ENCODE peak calls at places on chromosomes 16 and 17, in four cellular contexts. T, F, U and W are unnamed samples.

GRCh38 chr17:614637-615546 is 99.7 kb downstream of the VPS53 start:
- DNase-seq in T (no peak), F (no peak), U (no peak), W (no peak)

GRCh38 chr17:40095944-40096791 is 4.2 kb downstream of the NR1D1 start:
- DNase-seq in T (peak; percentile 93), F (peak; percentile 70), U (no peak), W (peak; percentile 57)

GRCh38 chr17:77363821-77364361 is 223.1 kb downstream of the SEC14L1 start:
- DNase-seq in T (peak; percentile 70), F (no peak), U (no peak), W (no peak)

GRCh38 chr16:7501868-7502267 is 169.2 kb downstream of the RBFOX1 start:
- DNase-seq in T (no peak), F (no peak), U (no peak), W (no peak)

GRCh38 chr16:77273815-77274214 is 74.6 kb downstream of the SYCE1L start:
- DNase-seq in T (no peak), F (no peak), U (peak; percentile 84), W (no peak)

GRCh38 chr16:8867483-8868271 is 1.1 kb downstream of the CARHSP1 start:
- DNase-seq in T (peak; percentile 51), F (peak; percentile 57), U (no peak), W (peak; percentile 62)

GRCh38 chr17:77786740-77787505 is 171.6 kb upstream of the TNRC6C start:
- DNase-seq in T (no peak), F (no peak), U (no peak), W (no peak)

GRCh38 chr16:24738895-24739294 is 9.4 kb downstream of the TNRC6A start:
- DNase-seq in T (no peak), F (no peak), U (no peak), W (no peak)

GRCh38 chr17:68514809-68515208 is 2.6 kb downstream of the PRKAR1A start:
- DNase-seq in T (no peak), F (no peak), U (peak; percentile 94), W (no peak)

GRCh38 chr16:31695667-31696066 is 168.0 kb downstream of the AHSP start:
- DNase-seq in T (peak; percentile 75), F (no peak), U (no peak), W (no peak)

GRCh38 chr17:11898526-11899235 is 98.6 kb downstream of the ZNF18 start:
- DNase-seq in T (no peak), F (no peak), U (no peak), W (no peak)

GRCh38 chr17:21286771-21287702 is 2.5 kb downstream of the MAP2K3 start:
- DNase-seq in T (peak; percentile 57), F (no peak), U (no peak), W (peak; percentile 88)

GRCh38 chr17:28178800-28179199 is 136.3 kb downstream of the NLK start:
- DNase-seq in T (no peak), F (no peak), U (no peak), W (no peak)

GRCh38 chr16:69338557-69339288 is 641 bp downstream of the COG8 start:
- DNase-seq in T (no peak), F (no peak), U (no peak), W (no peak)

GRCh38 chr16:64893386-64893785 is 228.5 kb downstream of the CDH11 start:
- DNase-seq in T (no peak), F (peak; percentile 18), U (no peak), W (no peak)

GRCh38 chr16:11308493-11309283 is 27.6 kb upstream of the PRM1 start:
- DNase-seq in T (no peak), F (no peak), U (no peak), W (no peak)

GRCh38 chr16:72240949-72241348 is 69.0 kb upstream of the PMFBP1 start:
- DNase-seq in T (no peak), F (no peak), U (no peak), W (no peak)

GRCh38 chr16:31331141-31331764 is 23.7 kb upstream of the ITGAX start:
- DNase-seq in T (peak; percentile 69), F (no peak), U (no peak), W (no peak)

GRCh38 chr17:74860229-74860998 is 729 bp upstream of the GRIN2C start:
- DNase-seq in T (peak; percentile 41), F (no peak), U (no peak), W (no peak)

GRCh38 chr16:21283521-21284289 is 5.6 kb upstream of the CRYM start:
- DNase-seq in T (peak; percentile 5), F (peak; percentile 43), U (peak; percentile 40), W (peak; percentile 30)

GRCh38 chr17:4986951-4987766 is at the start of gene CAMTA2:
- DNase-seq in T (peak; percentile 92), F (peak; percentile 94), U (peak; percentile 55), W (peak; percentile 91)

GRCh38 chr16:10668322-10669045 is 26.2 kb downstream of the TEKT5 start:
- DNase-seq in T (peak; percentile 19), F (no peak), U (peak; percentile 19), W (peak; percentile 33)

GRCh38 chr17:79038545-79039135 is 14.7 kb downstream of the C1QTNF1 start:
- DNase-seq in T (no peak), F (no peak), U (peak; percentile 100), W (no peak)

GRCh38 chr17:9484789-9485188 is 90.8 kb downstream of the STX8 start:
- DNase-seq in T (no peak), F (no peak), U (no peak), W (no peak)

GRCh38 chr16:29959293-29959692 is 2.6 kb upstream of the TMEM219 start:
- DNase-seq in T (no peak), F (no peak), U (no peak), W (no peak)

GRCh38 chr17:2388705-2389099 is 12.2 kb downstream of the MNT start:
- DNase-seq in T (no peak), F (no peak), U (no peak), W (no peak)

GRCh38 chr16:84245933-84246678 is 6.3 kb upstream of the KCNG4 start:
- DNase-seq in T (no peak), F (no peak), U (no peak), W (no peak)

GRCh38 chr17:80936218-80936617 is 55.4 kb upstream of the CHMP6 start:
- DNase-seq in T (no peak), F (no peak), U (no peak), W (no peak)

GRCh38 chr16:75537795-75538194 is 1.9 kb upstream of the CHST5 start:
- DNase-seq in T (no peak), F (no peak), U (no peak), W (no peak)

GRCh38 chr17:80252871-80253270 is 7.8 kb upstream of the RNF213 start:
- DNase-seq in T (peak; percentile 89), F (no peak), U (no peak), W (peak; percentile 83)

GRCh38 chr17:9177212-9177611 is 155.9 kb downstream of the NTN1 start:
- DNase-seq in T (no peak), F (peak; percentile 13), U (peak; percentile 6), W (no peak)

GRCh38 chr16:88667496-88667895 is 4.6 kb upstream of the MVD start:
- DNase-seq in T (no peak), F (no peak), U (no peak), W (no peak)

DNA sequence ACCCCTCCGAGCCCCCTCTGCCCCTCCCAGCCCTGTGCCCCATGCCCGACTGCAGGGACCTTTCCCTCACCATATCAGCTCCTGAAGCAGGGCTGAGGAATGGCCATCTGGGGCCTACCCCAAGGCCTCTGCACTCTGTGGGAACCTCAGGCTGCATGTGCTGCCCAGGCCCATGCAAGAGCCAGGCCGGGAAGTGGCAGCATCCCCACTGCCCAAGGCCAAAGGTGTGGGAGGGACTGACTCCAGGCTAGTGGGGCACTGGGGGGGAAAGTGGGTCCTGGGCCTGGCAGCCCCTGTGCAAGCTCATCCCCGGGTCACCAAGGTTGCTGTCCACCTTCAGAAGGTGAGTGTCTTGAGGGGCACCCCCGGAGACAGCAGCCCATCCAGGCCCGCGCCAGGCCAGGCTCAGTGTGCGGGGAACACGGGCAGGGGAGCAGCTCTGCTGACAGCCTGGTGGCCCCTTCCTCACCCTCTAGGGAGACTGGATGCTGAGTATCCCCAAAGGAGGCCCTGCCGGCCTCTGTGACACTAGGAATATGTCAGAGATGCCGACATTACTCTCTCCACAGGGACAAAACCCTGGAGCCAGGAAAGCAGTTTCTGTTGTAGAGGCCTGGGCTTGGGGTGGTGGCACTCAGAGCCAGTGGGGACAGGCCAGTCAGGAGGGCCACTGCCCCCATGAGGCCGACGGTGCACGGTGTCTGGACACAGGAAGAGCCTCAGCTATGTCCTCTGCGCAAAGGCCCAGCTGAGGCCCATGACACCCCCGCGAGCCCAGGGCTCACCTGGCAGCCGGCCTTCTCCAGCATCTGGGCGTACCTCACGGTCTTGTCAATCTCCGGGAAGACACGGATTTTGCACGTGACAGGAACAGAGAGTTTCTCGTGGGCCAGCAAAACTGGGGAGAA is 3.3 kb downstream of the DUS1L start:
- DNase-seq in T (no peak), F (no peak), U (no peak), W (no peak)
- TF ChIP-seq CTCF in T (no peak), F (no peak), U (no peak), W (no peak)

GRCh38 chr17:17847102-17847501 is 10.3 kb upstream of the SREBF1 start:
- DNase-seq in T (no peak), F (no peak), U (no peak), W (no peak)
- TF ChIP-seq CTCF in T (no peak), F (no peak), U (no peak), W (no peak)

DNA sequence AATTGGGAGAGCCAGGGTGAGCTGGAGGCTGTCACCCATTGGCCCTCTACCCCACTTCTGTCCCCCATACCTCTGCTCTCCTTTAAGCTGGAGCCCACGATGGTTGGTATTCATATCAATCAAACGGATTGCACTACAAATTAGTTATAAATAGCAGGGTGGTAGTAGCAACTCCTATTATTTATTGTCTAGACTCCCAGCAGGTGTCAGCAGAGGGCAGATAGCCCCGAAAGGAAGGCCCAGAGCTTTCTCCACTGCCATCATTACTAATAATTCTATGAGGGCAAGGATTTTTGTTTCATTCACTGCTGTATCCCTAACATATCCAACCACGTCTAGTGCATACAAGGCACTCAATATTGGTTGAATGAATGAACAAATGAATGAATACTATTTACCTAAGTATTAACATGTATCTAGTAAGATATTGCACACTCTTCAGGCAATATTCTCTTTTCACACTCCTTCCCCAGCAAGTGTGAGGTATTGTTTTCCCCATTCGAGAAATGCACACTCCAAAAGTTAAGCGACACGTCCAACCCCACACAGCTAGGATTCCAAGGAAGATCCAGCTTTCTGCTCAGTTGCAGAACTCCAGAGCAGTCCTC is 6.3 kb downstream of the C17orf50 start:
- DNase-seq in T (peak; percentile 44), F (peak; percentile 44), U (peak; percentile 67), W (peak; percentile 59)
- TF ChIP-seq CTCF in T (peak; percentile 36), F (peak; percentile 67), U (peak; percentile 71), W (no peak)

GRCh38 chr17:8120520-8121443 is 2.5 kb upstream of the ALOXE3 start:
- DNase-seq in T (peak; percentile 86), F (peak; percentile 56), U (peak; percentile 76), W (peak; percentile 66)
- TF ChIP-seq CTCF in T (peak; percentile 58), F (peak; percentile 27), U (peak; percentile 48), W (no peak)

DNA sequence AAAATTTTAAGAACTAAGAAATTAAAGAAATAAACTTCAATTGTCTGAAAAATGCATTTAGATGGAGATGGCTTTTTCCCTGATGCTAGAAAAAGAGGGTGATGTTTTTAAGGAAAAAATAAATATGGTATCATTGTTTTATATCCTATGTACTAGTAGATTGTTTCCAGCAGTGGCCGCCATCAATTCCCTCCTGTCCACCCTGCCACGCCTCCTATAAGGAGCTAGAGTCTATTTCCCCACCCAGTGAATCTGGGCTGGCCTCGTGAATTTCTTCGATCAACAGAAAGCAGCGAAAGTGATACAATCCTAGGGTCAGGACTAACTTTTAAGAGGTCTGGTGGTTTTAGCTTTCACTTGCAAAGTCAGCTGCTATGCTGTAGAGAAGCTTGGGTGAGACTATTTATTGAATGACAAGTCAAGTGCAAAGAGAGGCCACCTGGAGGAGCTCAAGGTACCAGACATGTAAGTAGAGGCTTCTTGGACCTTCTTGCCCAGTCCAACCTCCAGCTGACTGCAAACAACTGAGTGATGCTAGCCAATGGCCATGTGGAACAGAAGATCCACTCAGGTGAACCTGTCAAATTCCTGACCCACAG is 80.9 kb upstream of the MTMR4 start:
- DNase-seq in T (peak; percentile 13), F (no peak), U (no peak), W (no peak)
- TF ChIP-seq CTCF in T (no peak), F (no peak), U (no peak), W (no peak)